ENCODE peak calls at places on chromosomes 16 and 17, in ten cellular contexts. M, R, N, Y, D, Z, V, H, I and E are unnamed samples.
A peak's percentile ranks its signal among the peaks of the same experiment; 100 is the strongest.

GRCh38 chr17:51365090-51365489 is 104.7 kb downstream of the UTP18 start:
- DNase-seq in N (no peak), Y (no peak), Z (peak; percentile 36), H (no peak), D (no peak), M (no peak), R (no peak), I (no peak), V (no peak), E (no peak)

GRCh38 chr16:55735120-55735781 is 79.5 kb downstream of the SLC6A2 start:
- DNase-seq in Y (no peak), H (no peak), N (no peak), M (peak; percentile 22), Z (no peak), I (no peak), V (no peak), R (no peak), D (no peak), E (no peak)

GRCh38 chr17:57783338-57783742 is 38.2 kb upstream of the CCDC182 start:
- DNase-seq in D (peak; percentile 58), R (peak; percentile 87), N (peak; percentile 59), M (peak; percentile 20), Z (peak; percentile 75), H (peak; percentile 71), Y (peak; percentile 75), I (peak; percentile 60), V (no peak), E (peak; percentile 25)

GRCh38 chr17:27153005-27153404 is 140.9 kb upstream of the WSB1 start:
- DNase-seq in V (no peak), Z (no peak), H (no peak), M (peak; percentile 86), N (no peak), R (no peak), D (no peak), Y (no peak), I (no peak), E (peak; percentile 1)

GRCh38 chr17:50560185-50560824 is at the start of gene CACNA1G:
- DNase-seq in R (peak; percentile 71), N (peak; percentile 77), I (peak; percentile 93), M (peak; percentile 74), D (peak; percentile 79), Y (peak; percentile 94), V (peak; percentile 95), H (peak; percentile 95), Z (peak; percentile 91), E (peak; percentile 88)

GRCh38 chr16:50282010-50282538 is 15.7 kb downstream of the ADCY7 start:
- DNase-seq in D (no peak), M (peak; percentile 38), H (peak; percentile 82), N (peak; percentile 43), V (peak; percentile 87), Y (peak; percentile 94), Z (peak; percentile 69), I (peak; percentile 85), R (no peak), E (peak; percentile 22)

GRCh38 chr17:60573139-60573975 is 26.6 kb upstream of the PPM1D start:
- DNase-seq in R (no peak), Z (peak; percentile 24), H (peak; percentile 37), N (no peak), V (no peak), D (no peak), Y (no peak), M (no peak), I (no peak), E (peak; percentile 90)

GRCh38 chr16:89841275-89841674 is 13.0 kb downstream of the SPIRE2 start:
- DNase-seq in N (no peak), M (no peak), I (no peak), Z (no peak), H (no peak), Y (peak; percentile 76), D (no peak), V (no peak), R (no peak), E (no peak)

GRCh38 chr17:82096709-82097186 is 1.3 kb downstream of the FASN start:
- DNase-seq in M (no peak), R (no peak), V (no peak), H (no peak), I (no peak), Z (peak; percentile 26), D (no peak), N (no peak), Y (no peak), E (no peak)

GRCh38 chr17:48997827-48998556 is 807 bp downstream of the IGF2BP1 start:
- DNase-seq in R (no peak), Y (no peak), M (no peak), D (no peak), H (no peak), I (no peak), V (no peak), Z (no peak), N (no peak), E (no peak)

GRCh38 chr17:39009471-39010085 is 42.4 kb upstream of the FBXO47 start:
- DNase-seq in Z (no peak), R (no peak), D (no peak), M (no peak), I (no peak), Y (no peak), H (no peak), N (no peak), V (no peak), E (no peak)

GRCh38 chr17:42055496-42055895 is 5.1 kb upstream of the C17orf113 start:
- DNase-seq in D (no peak), M (peak; percentile 28), V (no peak), Z (no peak), R (no peak), Y (no peak), N (no peak), I (no peak), H (no peak), E (no peak)